ENCODE peak calls at places on chromosomes 5 and 9, in nine cellular contexts. W is left colon; O is IMR-90; J is H9; A is left ventricle myocardium superior; B is activated CD4-positive, alpha-beta T cell treated with anti-CD3 and anti-CD28 coated beads, Interleukin-2, amount 50 U/mL, for 1 hour; T is lower leg skin; C is psoas muscle; Z is activated naive CD4-positive, alpha-beta T cell treated with anti-CD3 and anti-CD28 coated beads for 36 hours. S is an unnamed sample.

GRCh38 chr9:78314550-78314949 is 17.6 kb downstream of the PSAT1 start:
- DNase-seq in T (peak; percentile 72), C (no peak), J (no peak), O (no peak), W (no peak), Z (no peak), A (no peak), B (no peak), S (no peak)

GRCh38 chr5:378301-378891 is 56.9 kb downstream of the AHRR start:
- DNase-seq in A (peak; percentile 6), O (peak; percentile 88), C (no peak), T (peak; percentile 58), Z (peak; percentile 72), J (peak; percentile 18), B (no peak), W (no peak), S (no peak)

GRCh38 chr5:31640024-31640423 is 1.1 kb downstream of the PDZD2 start:
- DNase-seq in C (no peak), O (no peak), J (peak; percentile 46), W (no peak), Z (no peak), B (no peak), A (peak; percentile 67), T (peak; percentile 70), S (no peak)

GRCh38 chr5:132179410-132179809 is 48.2 kb downstream of the P4HA2 start:
- DNase-seq in Z (no peak), T (no peak), A (no peak), C (no peak), B (no peak), J (no peak), O (no peak), W (no peak), S (no peak)

GRCh38 chr9:113673726-113674125 is 202.4 kb upstream of the ZNF618 start:
- DNase-seq in C (no peak), O (peak; percentile 71), J (no peak), A (no peak), W (no peak), T (no peak), B (no peak), Z (no peak), S (no peak)

GRCh38 chr9:127979333-127980055 is 1.3 kb downstream of the EEIG1 start:
- DNase-seq in J (peak; percentile 77), O (peak; percentile 29), B (no peak), C (peak; percentile 58), T (no peak), A (peak; percentile 69), Z (peak; percentile 51), W (peak; percentile 72), S (peak; percentile 81)

GRCh38 chr5:68460147-68460760 is 244.7 kb downstream of the PIK3R1 start:
- DNase-seq in J (no peak), Z (peak; percentile 66), W (no peak), C (no peak), O (peak; percentile 70), T (no peak), A (no peak), B (peak; percentile 13), S (no peak)

GRCh38 chr9:34633851-34634550 is 3.6 kb downstream of the SIGMAR1 start:
- DNase-seq in O (peak; percentile 64), B (peak; percentile 76), W (peak; percentile 57), Z (peak; percentile 85), A (peak; percentile 67), J (peak; percentile 77), C (peak; percentile 60), T (no peak), S (peak; percentile 50)

GRCh38 chr9:133875131-133875530 is 117.0 kb downstream of the VAV2 start:
- DNase-seq in A (no peak), T (no peak), C (no peak), Z (no peak), O (no peak), B (no peak), W (no peak), J (no peak), S (no peak)

GRCh38 chr5:172412724-172413260 is 41.5 kb downstream of the SH3PXD2B start:
- DNase-seq in O (peak; percentile 95), J (no peak), Z (peak; percentile 26), C (peak; percentile 93), A (peak; percentile 93), T (peak; percentile 98), W (peak; percentile 81), B (no peak), S (no peak)

GRCh38 chr9:120381839-120382238 is 198.1 kb downstream of the CDK5RAP2 start:
- DNase-seq in B (no peak), W (no peak), C (no peak), T (peak; percentile 46), J (no peak), O (no peak), A (no peak), Z (no peak), S (no peak)

GRCh38 chr5:132458226-132458560 is 32.4 kb downstream of the IRF1 start:
- DNase-seq in O (peak; percentile 68), Z (no peak), W (no peak), J (no peak), C (no peak), T (no peak), A (no peak), B (no peak), S (no peak)